ENCODE peak calls at places on chromosomes 4 and X, in four cellular contexts. K is activated T-cell treated with anti-CD3 and anti-CD28 coated beads, Interleukin-2, amount 50 U/mL, for 72 hours; O is mammary epithelial cell; G is astrocyte. R is an unnamed sample.

GRCh38 chrX:39827959-39828358 is 269.8 kb downstream of the BCOR start:
- DNase-seq in K (no peak), O (no peak), G (no peak), R (no peak)

GRCh38 chr4:179695175-179695574 is 2252.9 kb upstream of the AGA start:
- DNase-seq in K (no peak), O (peak), G (peak), R (peak)

GRCh38 chr4:138953962-138954371 is 61.6 kb upstream of the NOCT start:
- DNase-seq in K (no peak), O (peak), G (peak), R (peak)

GRCh38 chrX:10108288-10108687 is 48.5 kb upstream of the CLCN4 start:
- DNase-seq in K (no peak), O (peak), G (no peak), R (no peak)

GRCh38 chr4:182752158-182752910 is 164.9 kb downstream of the DCTD start:
- DNase-seq in K (no peak), O (peak), G (peak), R (no peak)

GRCh38 chrX:15938072-15938471 is 83.5 kb upstream of the AP1S2 start:
- DNase-seq in K (no peak), O (no peak), G (no peak), R (no peak)

GRCh38 chr4:108270466-108271450 is 102.0 kb upstream of the LEF1 start:
- DNase-seq in K (no peak), O (peak), G (peak), R (no peak)

GRCh38 chr4:158428242-158428641 is 93.4 kb upstream of the RXFP1 start:
- DNase-seq in K (no peak), O (peak), G (peak), R (no peak)

GRCh38 chr4:32778025-32778424 is 2057.9 kb downstream of the PCDH7 start:
- DNase-seq in K (no peak), O (no peak), G (no peak), R (no peak)

GRCh38 chrX:99798951-99799350 is 611.1 kb downstream of the PCDH19 start:
- DNase-seq in K (no peak), O (no peak), G (peak), R (no peak)

GRCh38 chr4:21641696-21642095 is 306.9 kb downstream of the KCNIP4 start:
- DNase-seq in K (no peak), O (no peak), G (no peak), R (no peak)

R was measured in trophoblast cell.